ENCODE peak calls at places on chromosomes 4 and X, in four cellular contexts. A is T-helper 2 cell, R is skeletal muscle cell, Y is A549. J is an unnamed sample.

GRCh38 chr4:11746734-11747133 is 318.0 kb upstream of the HS3ST1 start:
- DNase-seq in A (no peak), R (no peak), Y (no peak), J (no peak)

GRCh38 chr4:78074747-78075146 is 17.6 kb downstream of the FRAS1 start:
- DNase-seq in A (no peak), R (no peak), Y (no peak), J (no peak)

GRCh38 chr4:184461711-184462110 is 12.6 kb downstream of the IRF2 start:
- DNase-seq in A (no peak), R (no peak), Y (no peak), J (no peak)

GRCh38 chr4:22897520-22898108 is 204.9 kb downstream of the GBA3 start:
- DNase-seq in A (no peak), R (no peak), Y (peak), J (no peak)

GRCh38 chr4:138788857-138789256 is 226.7 kb upstream of the NOCT start:
- DNase-seq in A (no peak), R (no peak), Y (no peak), J (no peak)

GRCh38 chrX:128781506-128781905 is 729.3 kb upstream of the ACTRT1 start:
- DNase-seq in A (no peak), R (no peak), Y (peak), J (no peak)

GRCh38 chr4:15982833-15983528 is 20.0 kb upstream of the FGFBP2 start:
- DNase-seq in A (no peak), R (no peak), Y (no peak), J (no peak)

GRCh38 chr4:169716677-169717076 is 41.1 kb downstream of the HPF1 start:
- DNase-seq in A (no peak), R (no peak), Y (no peak), J (no peak)